ENCODE peak calls at places on chromosome 2, in nine cellular contexts. U, K, H, V, C, L, N, T and Q are unnamed samples.

GRCh38 chr2:106094101-106094860 is 99.8 kb downstream of the UXS1 start:
- DNase-seq in C (no peak), L (no peak), V (peak), H (no peak), U (no peak), N (no peak), K (peak), T (no peak), Q (no peak)

GRCh38 chr2:95052301-95052700 is 26.8 kb downstream of the MAL start:
- DNase-seq in L (no peak), K (no peak), N (no peak), U (peak), V (no peak), T (no peak), H (no peak), C (no peak), Q (no peak)

GRCh38 chr2:238720232-238720672 is 127.6 kb upstream of the TWIST2 start:
- DNase-seq in L (no peak), T (peak), K (peak), V (peak), N (no peak), U (peak), C (no peak), H (peak), Q (peak)

GRCh38 chr2:153477096-153477555 is 1.4 kb downstream of the RPRM start:
- DNase-seq in U (no peak), C (no peak), N (no peak), L (peak), H (no peak), T (no peak), V (no peak), K (no peak), Q (no peak)

GRCh38 chr2:15472133-15472532 is 89.0 kb downstream of the NBAS start:
- DNase-seq in T (no peak), N (no peak), C (no peak), U (no peak), L (no peak), K (no peak), V (no peak), H (no peak), Q (no peak)

GRCh38 chr2:242060212-242060835 is 190.8 kb downstream of the RTP5 start:
- DNase-seq in T (no peak), K (no peak), U (peak), L (no peak), C (no peak), H (peak), N (no peak), V (no peak), Q (peak)

GRCh38 chr2:36777272-36777671 is 80.8 kb downstream of the VIT start:
- DNase-seq in C (no peak), V (no peak), U (no peak), N (no peak), T (no peak), K (no peak), H (no peak), L (no peak), Q (no peak)

GRCh38 chr2:11936761-11937160 is 190.3 kb downstream of the LPIN1 start:
- DNase-seq in N (no peak), T (no peak), H (no peak), K (no peak), U (no peak), C (no peak), L (no peak), V (no peak), Q (no peak)

GRCh38 chr2:168526641-168527040 is 70.6 kb downstream of the CERS6 start:
- DNase-seq in V (no peak), T (no peak), K (no peak), N (no peak), U (no peak), L (peak), H (no peak), C (peak), Q (peak)

GRCh38 chr2:80863166-80863714 is 558.7 kb upstream of the LRRTM1 start:
- DNase-seq in C (no peak), N (no peak), L (no peak), V (no peak), H (no peak), K (no peak), U (no peak), T (no peak), Q (no peak)

GRCh38 chr2:96324716-96325037 is 440 bp upstream of the ITPRIPL1 start:
- DNase-seq in V (peak), L (no peak), N (no peak), C (no peak), U (no peak), K (no peak), T (peak), H (no peak), Q (no peak)

GRCh38 chr2:231672617-231673347 is 35.5 kb upstream of the PTMA start:
- DNase-seq in H (peak), C (no peak), N (peak), V (no peak), U (peak), L (no peak), T (no peak), K (no peak), Q (peak)

GRCh38 chr2:178395941-178396585 is 54.9 kb downstream of the PRKRA start:
- DNase-seq in N (no peak), C (no peak), V (no peak), T (no peak), L (no peak), H (no peak), U (no peak), K (no peak), Q (no peak)

GRCh38 chr2:85273732-85274731 is 53.8 kb downstream of the TGOLN2 start:
- DNase-seq in K (no peak), L (no peak), T (no peak), U (peak), N (no peak), C (no peak), V (no peak), H (peak), Q (peak)

GRCh38 chr2:74834806-74835755 is 1.2 kb downstream of the HK2 start:
- DNase-seq in V (peak), H (peak), L (peak), T (peak), U (peak), C (no peak), N (peak), K (no peak), Q (peak)

GRCh38 chr2:7785700-7786099 is 868.5 kb downstream of the RNF144A start:
- DNase-seq in V (no peak), K (no peak), L (no peak), C (no peak), U (no peak), T (no peak), H (no peak), N (no peak), Q (no peak)

GRCh38 chr2:48724278-48724677 is 31.2 kb downstream of the LHCGR start:
- DNase-seq in U (no peak), H (no peak), V (no peak), T (no peak), C (no peak), L (no peak), K (no peak), N (no peak), Q (no peak)

GRCh38 chr2:60484080-60484737 is 69.2 kb downstream of the BCL11A start:
- DNase-seq in L (no peak), N (no peak), V (no peak), H (peak), T (no peak), C (no peak), U (no peak), K (no peak), Q (peak)

GRCh38 chr2:171141320-171141719 is 19.4 kb downstream of the TLK1 start:
- DNase-seq in U (no peak), T (no peak), V (no peak), C (no peak), K (no peak), H (no peak), L (no peak), N (no peak), Q (peak)

GRCh38 chr2:174465327-174465726 is 21.5 kb downstream of the GPR155 start:
- DNase-seq in C (no peak), U (no peak), L (no peak), T (no peak), N (no peak), V (no peak), H (peak), K (no peak), Q (no peak)

GRCh38 chr2:240918258-240919091 is 12.3 kb downstream of the CROCC2 start:
- DNase-seq in K (no peak), V (no peak), N (peak), T (no peak), H (no peak), U (no peak), L (no peak), C (no peak), Q (no peak)

GRCh38 chr2:227818569-227819397 is 5.1 kb downstream of the CCL20 start:
- DNase-seq in C (no peak), K (no peak), U (peak), T (no peak), N (peak), H (peak), V (no peak), L (no peak), Q (peak)

GRCh38 chr2:11552260-11552638 is 18.4 kb downstream of the GREB1 start:
- DNase-seq in K (no peak), H (no peak), C (no peak), T (no peak), V (no peak), L (no peak), N (no peak), U (no peak), Q (no peak)

GRCh38 chr2:1827686-1828085 is 83.4 kb upstream of the PXDN start:
- DNase-seq in V (no peak), L (no peak), H (no peak), K (no peak), T (no peak), C (no peak), N (no peak), U (no peak), Q (no peak)

GRCh38 chr2:12663306-12664037 is 53.3 kb upstream of the TRIB2 start:
- DNase-seq in H (no peak), V (no peak), K (no peak), U (no peak), T (no peak), L (no peak), C (no peak), N (no peak), Q (no peak)

GRCh38 chr2:201432038-201432437 is 19.2 kb downstream of the TRAK2 start:
- DNase-seq in V (no peak), C (no peak), U (peak), N (no peak), L (no peak), K (no peak), T (no peak), H (peak), Q (peak)

GRCh38 chr2:30235859-30236535 is 4.7 kb downstream of the LBH start:
- DNase-seq in K (no peak), U (no peak), V (peak), C (no peak), H (no peak), N (no peak), T (no peak), L (no peak), Q (no peak)

GRCh38 chr2:28507806-28508764 is 12.2 kb downstream of the PLB1 start:
- DNase-seq in C (no peak), N (peak), U (peak), H (no peak), L (no peak), K (peak), V (no peak), T (peak), Q (peak)

GRCh38 chr2:30359644-30360167 is 87.3 kb upstream of the LCLAT1 start:
- DNase-seq in H (peak), T (no peak), N (peak), L (peak), K (no peak), U (no peak), V (no peak), C (no peak), Q (peak)

GRCh38 chr2:100160396-100160795 is 18.0 kb upstream of the AFF3 start:
- DNase-seq in K (no peak), C (no peak), N (no peak), U (no peak), V (no peak), L (no peak), T (no peak), H (no peak), Q (no peak)

GRCh38 chr2:36597003-36597531 is 901 bp downstream of the FEZ2 start:
- DNase-seq in H (no peak), L (no peak), T (no peak), K (no peak), U (no peak), N (no peak), C (no peak), V (no peak), Q (peak)

GRCh38 chr2:127829845-127830246 is 18.9 kb upstream of the WDR33 start:
- DNase-seq in C (no peak), N (peak), V (peak), U (no peak), K (peak), H (no peak), L (no peak), T (peak), Q (no peak)

GRCh38 chr2:189466656-189467055 is 25.4 kb downstream of the WDR75 start:
- DNase-seq in L (no peak), T (no peak), C (no peak), N (no peak), K (no peak), H (peak), U (peak), V (no peak), Q (peak)

GRCh38 chr2:8545676-8546318 is 136.1 kb upstream of the ID2 start:
- DNase-seq in H (no peak), U (no peak), T (no peak), C (no peak), L (no peak), K (no peak), N (peak), V (no peak), Q (no peak)

GRCh38 chr2:73218298-73218697 is 4.3 kb downstream of the SMYD5 start:
- DNase-seq in K (no peak), H (no peak), C (no peak), U (peak), V (no peak), T (no peak), L (no peak), N (no peak), Q (peak)

GRCh38 chr2:136378712-136379595 is 261.0 kb upstream of the CXCR4 start:
- DNase-seq in C (peak), U (peak), L (peak), K (peak), N (peak), T (peak), H (no peak), V (peak), Q (peak)

GRCh38 chr2:71156531-71156930 is 26.1 kb downstream of the MPHOSPH10 start:
- DNase-seq in C (no peak), T (no peak), U (no peak), L (no peak), H (peak), V (no peak), K (no peak), N (peak), Q (peak)